ENCODE peak calls at places on chromosomes 11 and 22, in seven cellular contexts. S is neuronal stem cell, B is mesendoderm, I is IMR-90, D is H9, L is H1, G is mesenchymal stem cell. C is an unnamed sample.

GRCh38 chr11:113184498-113184897 is 129.9 kb upstream of the TTC12 start:
- DNase-seq in S (no peak), B (peak; percentile 81), I (peak; percentile 56), D (no peak), L (no peak), G (peak; percentile 94), C (peak; percentile 49)

GRCh38 chr11:77107950-77108349 is 5.3 kb downstream of the OMP start:
- DNase-seq in S (no peak), B (no peak), I (peak; percentile 95), D (no peak), L (no peak), G (peak; percentile 85), C (no peak)

GRCh38 chr11:67211656-67212436 is 54.4 kb upstream of the GRK2 start:
- DNase-seq in S (no peak), B (no peak), I (no peak), D (no peak), L (no peak), G (no peak), C (peak; percentile 12)

GRCh38 chr11:88421530-88421929 is 84.0 kb upstream of the CTSC start:
- DNase-seq in S (no peak), B (peak; percentile 60), I (peak; percentile 48), D (no peak), L (no peak), G (peak; percentile 46), C (peak; percentile 58)

GRCh38 chr11:36278531-36279245 is 10.5 kb downstream of the COMMD9 start:
- DNase-seq in S (no peak), B (peak; percentile 18), I (peak; percentile 47), D (no peak), L (no peak), G (no peak), C (no peak)

GRCh38 chr22:39234157-39234793 is 10.5 kb downstream of the PDGFB start:
- DNase-seq in S (peak; percentile 63), B (peak; percentile 85), I (no peak), D (no peak), L (no peak), G (peak; percentile 66), C (peak; percentile 42)

GRCh38 chr22:27919943-27920755 is 1.1 kb upstream of the PITPNB start:
- DNase-seq in S (peak; percentile 54), B (peak; percentile 91), I (peak; percentile 72), D (peak; percentile 60), L (no peak), G (peak; percentile 85), C (peak; percentile 27)

GRCh38 chr11:37688461-37688860 is 1090.4 kb upstream of the RAG2 start:
- DNase-seq in S (no peak), B (no peak), I (no peak), D (no peak), L (no peak), G (no peak), C (no peak)

GRCh38 chr22:20509344-20510047 is 2.1 kb downstream of the MED15 start:
- DNase-seq in S (no peak), B (peak; percentile 80), I (peak; percentile 94), D (no peak), L (no peak), G (peak; percentile 98), C (peak; percentile 89)

GRCh38 chr11:96267490-96268010 is 75.4 kb downstream of the MAML2 start:
- DNase-seq in S (no peak), B (no peak), I (peak; percentile 27), D (no peak), L (no peak), G (peak; percentile 58), C (no peak)

GRCh38 chr11:71928739-71929443 is at the start of gene RNF121:
- DNase-seq in S (peak; percentile 95), B (peak; percentile 98), I (peak; percentile 92), D (peak; percentile 98), L (peak; percentile 79), G (peak; percentile 96), C (peak; percentile 98)

GRCh38 chr11:65853249-65853979 is 4.6 kb downstream of the CFL1 start:
- DNase-seq in S (no peak), B (peak; percentile 42), I (no peak), D (peak; percentile 54), L (no peak), G (no peak), C (no peak)

GRCh38 chr11:29962243-29962642 is 54.6 kb downstream of the KCNA4 start:
- DNase-seq in S (no peak), B (peak; percentile 75), I (no peak), D (peak; percentile 72), L (peak; percentile 13), G (no peak), C (no peak)

GRCh38 chr11:61827573-61828378 is at the start of gene FADS2:
- DNase-seq in S (peak; percentile 94), B (peak; percentile 98), I (peak; percentile 89), D (peak; percentile 95), L (peak; percentile 63), G (peak; percentile 99), C (peak; percentile 76)

GRCh38 chr11:16097543-16097942 is 258.8 kb downstream of the SOX6 start:
- DNase-seq in S (no peak), B (no peak), I (no peak), D (no peak), L (no peak), G (no peak), C (peak; percentile 22)

GRCh38 chr11:94398101-94398500 is 3.1 kb downstream of the GPR83 start:
- DNase-seq in S (no peak), B (no peak), I (no peak), D (no peak), L (no peak), G (no peak), C (no peak)

GRCh38 chr22:20839837-20840645 is 18.6 kb downstream of the PI4KA start:
- DNase-seq in S (no peak), B (no peak), I (no peak), D (no peak), L (no peak), G (no peak), C (no peak)

GRCh38 chr22:39738746-39739145 is 154.8 kb downstream of the ENTHD1 start:
- DNase-seq in S (no peak), B (no peak), I (peak; percentile 85), D (no peak), L (no peak), G (peak; percentile 31), C (no peak)

GRCh38 chr11:27619039-27619438 is 81.2 kb downstream of the BDNF start:
- DNase-seq in S (no peak), B (no peak), I (peak; percentile 33), D (no peak), L (no peak), G (no peak), C (no peak)

GRCh38 chr11:78351193-78351592 is 66.4 kb downstream of the GAB2 start:
- DNase-seq in S (no peak), B (no peak), I (no peak), D (no peak), L (no peak), G (no peak), C (no peak)

GRCh38 chr11:8967159-8967558 is 2.9 kb upstream of the TMEM9B start:
- DNase-seq in S (no peak), B (no peak), I (no peak), D (no peak), L (no peak), G (no peak), C (peak; percentile 17)

GRCh38 chr11:126124284-126124683 is 61.6 kb upstream of the CDON start:
- DNase-seq in S (no peak), B (no peak), I (peak; percentile 15), D (no peak), L (no peak), G (no peak), C (no peak)

GRCh38 chr11:9574556-9574805 is 1.0 kb downstream of the WEE1 start:
- DNase-seq in S (no peak), B (peak; percentile 34), I (no peak), D (no peak), L (no peak), G (no peak), C (no peak)

GRCh38 chr11:57815877-57816276 is 54.3 kb downstream of the CTNND1 start:
- DNase-seq in S (no peak), B (no peak), I (no peak), D (no peak), L (no peak), G (no peak), C (no peak)

GRCh38 chr11:100910808-100911207 is 218.8 kb downstream of the PGR start:
- DNase-seq in S (no peak), B (no peak), I (no peak), D (no peak), L (no peak), G (no peak), C (no peak)

GRCh38 chr11:46972343-46972742 is 35.8 kb downstream of the CSTPP1 start:
- DNase-seq in S (no peak), B (no peak), I (no peak), D (no peak), L (no peak), G (no peak), C (no peak)
- H3K4ac ChIP-seq in S (no peak overlapping the region), B (no peak overlapping the region), I (no peak overlapping the region), D (no peak overlapping the region), L (no peak overlapping the region), G (no peak overlapping the region), C (no peak overlapping the region)

GRCh38 chr22:36197065-36197440 is 4.6 kb downstream of the APOL4 start:
- DNase-seq in S (peak; percentile 79), B (peak; percentile 94), I (peak; percentile 70), D (peak; percentile 93), L (peak; percentile 15), G (peak; percentile 77), C (peak; percentile 21)
- H3K18ac ChIP-seq in S (peak overlapping the region; percentile 31), B (no peak overlapping the region), I (peak overlapping the region; percentile 35), D (peak overlapping the region; percentile 33), L (peak overlapping the region; percentile 32), G (no peak overlapping the region), C (no peak overlapping the region)

GRCh38 chr11:21110378-21110777 is 441.0 kb downstream of the NELL1 start:
- DNase-seq in S (no peak), B (no peak), I (no peak), D (no peak), L (no peak), G (no peak), C (no peak)

GRCh38 chr11:21105196-21105917 is 436.0 kb downstream of the NELL1 start:
- DNase-seq in S (no peak), B (peak; percentile 1), I (no peak), D (peak; percentile 28), L (no peak), G (no peak), C (peak; percentile 49)

GRCh38 chr11:21104641-21105040 is 435.3 kb downstream of the NELL1 start:
- DNase-seq in S (no peak), B (no peak), I (no peak), D (no peak), L (no peak), G (no peak), C (peak; percentile 86)
- H3K4ac ChIP-seq in S (no peak overlapping the region), B (no peak overlapping the region), I (no peak overlapping the region), D (no peak overlapping the region), L (no peak overlapping the region), G (no peak overlapping the region), C (no peak overlapping the region)

DNA sequence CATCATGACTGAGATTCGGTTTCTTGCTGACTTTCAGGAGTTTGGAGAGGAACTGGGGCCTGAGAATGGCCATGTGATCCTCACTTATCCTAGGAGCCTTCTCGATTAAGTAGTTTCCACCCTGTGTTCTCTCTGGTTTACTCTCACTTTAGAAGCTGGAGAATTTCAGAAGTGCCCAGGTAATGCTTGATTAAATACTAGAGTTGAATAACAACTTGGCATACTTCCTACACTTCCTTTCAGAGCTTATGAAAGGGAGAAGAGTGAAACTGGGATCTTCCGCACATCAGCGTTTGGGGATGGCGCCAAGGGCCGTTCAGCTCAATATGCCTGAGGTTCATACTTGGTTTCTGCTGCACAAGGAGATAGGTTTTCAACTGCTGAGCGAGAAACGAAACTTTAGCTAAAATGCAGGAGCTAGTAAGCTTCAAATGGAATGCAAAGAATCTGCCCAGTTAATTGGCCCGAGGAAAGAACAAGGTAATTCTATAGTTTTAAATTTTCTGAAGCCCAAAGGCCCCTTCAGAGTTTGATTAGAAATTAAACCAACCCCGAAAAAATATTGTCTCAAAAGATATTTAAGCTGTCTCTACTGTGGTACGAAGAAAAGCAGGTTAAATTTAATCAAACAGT is 823 bp upstream of the MUC15 start:
- DNase-seq in S (peak; percentile 8), B (peak; percentile 37), I (no peak), D (no peak), L (no peak), G (no peak), C (no peak)
- H3K18ac ChIP-seq in S (no peak overlapping the region), B (no peak overlapping the region), I (no peak overlapping the region), D (no peak overlapping the region), L (no peak overlapping the region), G (no peak overlapping the region), C (no peak overlapping the region)

C was measured in trophoblast cell.